ENCODE peak calls at places on chromosomes 1 and 21, in five cellular contexts. K, V, O, U and I are unnamed samples.

GRCh38 chr21:44989943-44990780 is 50.3 kb downstream of the SLX9 start:
- DNase-seq in K (no peak), U (no peak), V (no peak), O (peak), I (no peak)

GRCh38 chr1:41313661-41314131 is 47.5 kb upstream of the FOXO6 start:
- DNase-seq in O (no peak), V (peak), U (no peak), K (no peak), I (no peak)

GRCh38 chr1:235067396-235068154 is 61.1 kb downstream of the TOMM20 start:
- DNase-seq in K (peak), U (peak), V (peak), O (peak), I (peak)

GRCh38 chr21:25638634-25639166 is 358 bp upstream of the JAM2 start:
- DNase-seq in K (no peak), U (no peak), O (no peak), V (no peak), I (no peak)

GRCh38 chr1:229186373-229187056 is 84.4 kb upstream of the RAB4A start:
- DNase-seq in K (no peak), O (no peak), U (no peak), V (no peak), I (no peak)

GRCh38 chr1:235450886-235451457 is 53.3 kb downstream of the B3GALNT2 start:
- DNase-seq in V (no peak), U (no peak), K (no peak), O (no peak), I (no peak)

GRCh38 chr1:35660581-35661473 is 19.5 kb upstream of the PSMB2 start:
- DNase-seq in V (peak), U (no peak), O (no peak), K (no peak), I (no peak)

GRCh38 chr21:25342811-25343210 is 264.5 kb downstream of the MRPL39 start:
- DNase-seq in O (no peak), K (no peak), U (peak), V (peak), I (no peak)

GRCh38 chr1:173554541-173555250 is 48.2 kb downstream of the SLC9C2 start:
- DNase-seq in U (no peak), O (no peak), K (no peak), V (no peak), I (no peak)

GRCh38 chr1:21939650-21940374 is 2.7 kb upstream of the HSPG2 start:
- DNase-seq in K (no peak), V (peak), U (peak), O (peak), I (peak)

GRCh38 chr1:181989521-181989920 is 72.0 kb downstream of the ZNF648 start:
- DNase-seq in K (no peak), V (no peak), O (no peak), U (no peak), I (no peak)